ENCODE peak calls at places on chromosome 1, in five cellular contexts. Z is HCT116, F is GM12878, C is A549, B is HepG2. S is an unnamed sample.

GRCh38 chr1:12342261-12343003 is 112.6 kb downstream of the VPS13D start:
- DNase-seq in F (no peak), Z (no peak), B (peak), C (no peak), S (no peak)

GRCh38 chr1:32893198-32894018 is 7.1 kb downstream of the HPCA start:
- DNase-seq in C (peak), F (no peak), B (no peak), Z (no peak), S (no peak)

GRCh38 chr1:19734472-19734999 is 65.2 kb downstream of the TMCO4 start:
- DNase-seq in Z (no peak), F (no peak), C (no peak), B (no peak), S (no peak)

GRCh38 chr1:53346007-53346813 is 18.3 kb upstream of the LRP8 start:
- DNase-seq in Z (no peak), B (no peak), F (no peak), C (no peak), S (no peak)

GRCh38 chr1:24635195-24635843 is 7.8 kb upstream of the SRRM1 start:
- DNase-seq in B (peak), Z (peak), C (peak), F (no peak), S (peak)

GRCh38 chr1:209879539-209879938 is 51.8 kb downstream of the UTP25 start:
- DNase-seq in Z (no peak), C (no peak), F (no peak), B (peak), S (no peak)

GRCh38 chr1:160768295-160768657 is 27.7 kb upstream of the LY9 start:
- DNase-seq in C (no peak), F (peak), Z (no peak), B (peak), S (peak)

GRCh38 chr1:78672428-78672827 is 22.8 kb downstream of the IFI44 start:
- DNase-seq in B (no peak), Z (no peak), F (no peak), C (no peak), S (no peak)

GRCh38 chr1:247936415-247936814 is 11.7 kb downstream of the OR2AJ1 start:
- DNase-seq in Z (no peak), F (no peak), B (no peak), C (no peak), S (peak)

GRCh38 chr1:2534775-2535387 is 4.8 kb upstream of the HES5 start:
- DNase-seq in Z (no peak), C (no peak), F (no peak), B (no peak), S (no peak)

GRCh38 chr1:29849038-29849750 is 612.9 kb downstream of the PTPRU start:
- DNase-seq in F (peak), B (peak), C (no peak), Z (no peak), S (peak)

GRCh38 chr1:86068841-86069756 is 87.5 kb downstream of the COL24A1 start:
- DNase-seq in B (no peak), Z (no peak), C (no peak), F (no peak), S (no peak)

GRCh38 chr1:7669559-7670208 is 101.4 kb upstream of the VAMP3 start:
- DNase-seq in Z (peak), C (peak), B (peak), F (no peak), S (peak)

GRCh38 chr1:61184035-61184713 is 101.8 kb downstream of the NFIA start:
- DNase-seq in B (peak), F (no peak), Z (no peak), C (peak), S (no peak)

GRCh38 chr1:235199441-235199840 is 38.4 kb upstream of the RBM34 start:
- DNase-seq in C (peak), Z (no peak), F (no peak), B (no peak), S (no peak)

GRCh38 chr1:177334276-177334675 is 163.5 kb downstream of the BRINP2 start:
- DNase-seq in Z (no peak), C (peak), F (no peak), B (no peak), S (peak)

GRCh38 chr1:40593449-40594186 is 62.2 kb downstream of the ZNF684 start:
- DNase-seq in C (no peak), B (no peak), F (no peak), Z (no peak), S (peak)

GRCh38 chr1:175976865-175977642 is 230.0 kb downstream of the COP1 start:
- DNase-seq in C (no peak), F (no peak), B (no peak), Z (no peak), S (no peak)

GRCh38 chr1:221031890-221032222 is 152.6 kb downstream of the HLX start:
- DNase-seq in Z (no peak), F (no peak), C (no peak), B (no peak), S (no peak)

GRCh38 chr1:37794372-37795339 is 1.0 kb downstream of the MANEAL start:
- DNase-seq in C (no peak), Z (no peak), F (no peak), B (no peak), S (peak)

GRCh38 chr1:47681735-47682134 is 243.9 kb downstream of the FOXD2 start:
- DNase-seq in C (no peak), B (no peak), Z (no peak), F (no peak), S (no peak)

GRCh38 chr1:206814716-206815341 is 42.5 kb upstream of the IL10 start:
- DNase-seq in F (no peak), Z (no peak), C (no peak), B (no peak), S (no peak)

GRCh38 chr1:34378968-34379729 is 202.4 kb downstream of the C1orf94 start:
- DNase-seq in B (no peak), Z (no peak), C (no peak), F (no peak), S (no peak)

GRCh38 chr1:170533331-170533730 is 1.4 kb downstream of the GORAB start:
- DNase-seq in C (no peak), Z (no peak), F (no peak), B (no peak), S (peak)

GRCh38 chr1:7705048-7705907 is 65.8 kb upstream of the VAMP3 start:
- DNase-seq in C (no peak), Z (no peak), B (no peak), F (no peak), S (no peak)

GRCh38 chr1:218933526-218933925 is 240.2 kb upstream of the LYPLAL1 start:
- DNase-seq in F (no peak), B (no peak), C (no peak), Z (no peak), S (no peak)

GRCh38 chr1:218930472-218930871 is 243.2 kb upstream of the LYPLAL1 start:
- DNase-seq in F (no peak), B (no peak), C (no peak), Z (no peak), S (no peak)

GRCh38 chr1:218930000-218930399 is 243.7 kb upstream of the LYPLAL1 start:
- DNase-seq in B (no peak), Z (no peak), C (no peak), F (no peak), S (no peak)

GRCh38 chr1:218930879-218931278 is 242.8 kb upstream of the LYPLAL1 start:
- DNase-seq in C (no peak), F (no peak), Z (no peak), B (no peak), S (no peak)

DNA sequence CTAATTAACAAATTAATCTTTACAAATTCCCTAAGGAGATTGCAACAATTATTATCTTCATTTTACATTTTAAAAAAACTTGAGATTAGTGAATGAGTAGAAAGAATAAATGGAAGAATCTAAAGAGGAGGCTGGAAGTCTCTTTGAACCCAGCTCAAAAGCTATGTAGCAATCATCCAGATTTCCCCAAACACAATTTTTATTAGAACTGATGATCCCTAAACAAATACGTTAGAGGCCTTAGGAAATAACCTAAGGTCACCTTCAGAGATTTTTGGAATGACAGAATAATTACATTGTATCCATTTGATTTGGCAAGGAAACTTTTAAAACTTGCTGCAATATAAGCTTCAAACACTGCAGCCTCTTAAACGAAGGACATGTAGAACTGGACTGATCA is 242.3 kb upstream of the LYPLAL1 start:
- DNase-seq in B (no peak), Z (no peak), F (no peak), C (no peak), S (no peak)
- TF ChIP-seq MAX in B (no peak), Z (no peak), F (no peak), C (no peak), S (no peak)

DNA sequence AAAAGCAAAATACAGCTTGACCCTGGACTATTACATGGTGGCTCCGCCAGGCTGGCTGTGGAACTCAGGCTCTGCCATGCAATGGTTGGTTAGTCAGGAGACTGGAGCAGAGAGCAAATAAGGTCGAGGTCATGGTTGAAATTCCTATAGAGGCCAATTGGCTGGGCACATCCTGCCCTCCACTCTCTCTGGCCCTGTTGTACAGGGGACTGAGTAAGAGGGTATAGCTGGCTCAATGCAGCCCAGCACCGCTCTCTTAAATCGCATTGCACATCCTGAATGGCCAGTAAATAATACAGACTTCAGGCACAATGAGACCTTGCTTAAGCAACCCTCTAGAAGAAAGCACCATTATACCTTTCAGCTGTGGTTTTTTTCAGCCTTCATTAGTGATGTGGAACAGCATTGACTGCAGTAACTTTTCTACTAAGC is 59.3 kb upstream of the PPP2R5A start:
- DNase-seq in C (no peak), F (peak), Z (no peak), B (peak), S (no peak)
- TF ChIP-seq MAX in C (no peak), F (no peak), Z (no peak), B (no peak), S (no peak)

DNA sequence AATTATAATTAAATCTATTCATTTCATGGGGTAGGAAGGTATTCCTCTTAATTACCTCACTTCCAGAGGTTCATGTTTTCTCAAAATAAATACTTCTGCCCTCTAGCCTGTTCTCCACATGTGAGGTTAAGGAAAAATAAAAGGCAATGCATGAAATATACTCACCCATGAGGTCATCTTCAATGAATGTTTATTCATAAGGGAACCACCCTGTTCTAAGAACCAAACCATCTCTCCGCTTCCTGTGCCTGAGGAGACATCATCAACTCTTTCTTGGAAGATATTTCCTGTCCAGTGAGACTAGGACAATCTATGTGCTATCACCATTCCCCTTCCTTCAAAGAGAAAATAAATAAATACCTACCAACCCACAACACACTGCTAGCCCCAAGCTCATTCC is 513.7 kb upstream of the PLXNA2 start:
- DNase-seq in Z (no peak), B (no peak), C (no peak), F (no peak), S (no peak)
- TF ChIP-seq MAX in Z (no peak), B (no peak), C (no peak), F (no peak), S (no peak)

GRCh38 chr1:98110674-98111073 is 189.8 kb upstream of the DPYD start:
- DNase-seq in F (no peak), B (no peak), Z (no peak), C (no peak), S (no peak)
- TF ChIP-seq MAX in F (no peak), B (no peak), Z (no peak), C (no peak), S (no peak)

GRCh38 chr1:72282271-72282656 is at the start of gene NEGR1:
- DNase-seq in Z (no peak), F (no peak), B (no peak), C (no peak), S (peak)
- TF ChIP-seq MAX in Z (no peak), F (no peak), B (no peak), C (no peak), S (no peak)

GRCh38 chr1:9110669-9111356 is 18.1 kb downstream of the GPR157 start:
- DNase-seq in F (no peak), C (peak), Z (peak), B (peak), S (peak)
- TF ChIP-seq MAX in F (no peak), C (no peak), Z (no peak), B (no peak), S (no peak)

DNA sequence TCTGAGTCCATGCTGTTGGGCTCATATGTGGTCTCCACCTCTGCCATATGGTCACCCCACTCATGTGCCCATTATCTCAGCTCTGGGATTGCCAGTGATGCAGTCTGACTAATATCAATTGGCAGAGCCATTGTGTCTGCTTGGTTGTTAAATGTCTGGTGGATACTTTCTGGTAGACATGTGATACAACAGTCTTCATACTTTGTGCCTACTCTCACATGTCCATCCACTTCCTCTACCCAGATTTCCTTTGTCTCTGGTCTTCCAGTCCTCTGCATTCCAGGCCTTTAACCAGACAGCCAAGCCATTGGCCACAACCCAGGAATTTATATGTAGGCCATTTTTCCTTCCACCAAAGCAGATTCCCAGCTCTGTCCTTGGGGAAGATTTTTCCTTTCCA is 30.8 kb upstream of the DIPK1A start:
- DNase-seq in F (no peak), B (no peak), Z (no peak), C (no peak), S (no peak)
- TF ChIP-seq MAX in F (no peak), B (no peak), Z (no peak), C (no peak), S (no peak)

GRCh38 chr1:77538956-77539509 is 143.4 kb downstream of the ZZZ3 start:
- DNase-seq in C (peak), F (no peak), Z (no peak), B (peak), S (no peak)
- TF ChIP-seq MAX in C (peak), F (no peak), Z (no peak), B (no peak), S (no peak)

GRCh38 chr1:116855220-116855619 is 54.5 kb upstream of the PTGFRN start:
- DNase-seq in B (no peak), C (no peak), Z (no peak), F (no peak), S (no peak)
- TF ChIP-seq MAX in B (no peak), C (no peak), Z (no peak), F (no peak), S (no peak)

S was measured in NB4.